ENCODE peak calls at places on chromosomes 11 and 22, in five cellular contexts. L, B, E, S and X are unnamed samples.

GRCh38 chr11:66279092-66279797 is 1.3 kb downstream of the CNIH2 start:
- DNase-seq in L (no peak), E (no peak), S (peak; percentile 63), B (no peak), X (no peak)

GRCh38 chr11:12531681-12532080 is 142.5 kb upstream of the TEAD1 start:
- DNase-seq in S (no peak), B (no peak), E (no peak), L (peak; percentile 72), X (no peak)

GRCh38 chr22:18031670-18032454 is 7.5 kb upstream of the MICAL3 start:
- DNase-seq in L (peak; percentile 97), E (no peak), B (peak; percentile 82), S (no peak), X (no peak)

GRCh38 chr11:128626913-128627665 is 39.7 kb upstream of the ETS1 start:
- DNase-seq in B (no peak), S (no peak), E (no peak), L (no peak), X (no peak)

GRCh38 chr22:30228509-30229359 is 17.8 kb downstream of the LIF start:
- DNase-seq in B (peak; percentile 30), L (no peak), S (no peak), E (no peak), X (no peak)

GRCh38 chr11:73317373-73317772 is 9.3 kb downstream of the ARHGEF17 start:
- DNase-seq in S (no peak), B (peak; percentile 67), L (no peak), E (peak; percentile 86), X (no peak)

GRCh38 chr11:65412271-65413076 is 10.1 kb upstream of the NEAT1 start:
- DNase-seq in L (no peak), B (no peak), S (no peak), E (peak; percentile 18), X (no peak)

GRCh38 chr11:2685051-2685450 is 14.7 kb downstream of the KCNQ1OT1 start:
- DNase-seq in E (no peak), S (no peak), B (no peak), L (no peak), X (no peak)

GRCh38 chr11:77080643-77081210 is 14.0 kb downstream of the CAPN5 start:
- DNase-seq in E (peak; percentile 16), B (no peak), S (no peak), L (peak; percentile 51), X (peak; percentile 4)

GRCh38 chr11:95182397-95182796 is 48.6 kb downstream of the SESN3 start:
- DNase-seq in B (no peak), L (no peak), E (no peak), S (no peak), X (no peak)

GRCh38 chr11:24637520-24637919 is 140.7 kb downstream of the LUZP2 start:
- DNase-seq in B (no peak), L (no peak), S (peak; percentile 12), E (no peak), X (no peak)

DNA sequence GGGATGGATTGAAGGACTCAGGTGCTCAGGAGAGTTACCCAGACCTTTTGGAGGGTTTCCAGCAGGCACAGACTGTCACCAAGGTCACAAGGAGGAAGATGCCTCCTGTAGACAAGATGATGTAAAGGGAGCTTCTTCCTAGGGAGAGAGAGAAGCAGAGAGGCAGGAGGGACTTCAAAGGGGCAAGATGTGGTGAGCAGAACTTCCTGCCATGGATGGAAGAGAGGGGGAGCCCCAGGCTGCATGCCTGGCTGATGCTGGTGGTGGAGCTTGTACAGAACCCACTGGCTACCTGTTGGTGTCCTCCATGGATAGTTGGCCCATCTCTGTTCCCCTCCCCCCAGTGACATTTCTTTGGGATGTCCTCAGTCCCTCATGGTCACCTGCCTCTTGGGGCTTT is 4.2 kb downstream of the HEPN1 start:
- DNase-seq in S (no peak), L (no peak), B (no peak), E (no peak), X (no peak)
- TF ChIP-seq CTCF in S (no peak), L (no peak), B (no peak), E (no peak), X (no peak)

GRCh38 chr22:25235547-25236290 is 16.3 kb downstream of the CRYBB2 start:
- DNase-seq in B (peak; percentile 84), S (peak; percentile 95), L (peak; percentile 61), E (peak; percentile 35), X (no peak)
- H3K4me3 ChIP-seq in B (no peak overlapping the region), S (no peak overlapping the region), L (no peak overlapping the region), E (no peak overlapping the region), X (no peak overlapping the region)

GRCh38 chr11:103997082-103997481 is 39.4 kb upstream of the DDI1 start:
- DNase-seq in E (no peak), L (no peak), S (no peak), B (no peak), X (no peak)
- H3K4me1 ChIP-seq in E (no peaks in the 10 kb centered on the region), L (peaks cover 17% of the 10 kb centered on the region), S (no peaks in the 10 kb centered on the region), B (no peaks in the 10 kb centered on the region), X (no peaks in the 10 kb centered on the region)

DNA sequence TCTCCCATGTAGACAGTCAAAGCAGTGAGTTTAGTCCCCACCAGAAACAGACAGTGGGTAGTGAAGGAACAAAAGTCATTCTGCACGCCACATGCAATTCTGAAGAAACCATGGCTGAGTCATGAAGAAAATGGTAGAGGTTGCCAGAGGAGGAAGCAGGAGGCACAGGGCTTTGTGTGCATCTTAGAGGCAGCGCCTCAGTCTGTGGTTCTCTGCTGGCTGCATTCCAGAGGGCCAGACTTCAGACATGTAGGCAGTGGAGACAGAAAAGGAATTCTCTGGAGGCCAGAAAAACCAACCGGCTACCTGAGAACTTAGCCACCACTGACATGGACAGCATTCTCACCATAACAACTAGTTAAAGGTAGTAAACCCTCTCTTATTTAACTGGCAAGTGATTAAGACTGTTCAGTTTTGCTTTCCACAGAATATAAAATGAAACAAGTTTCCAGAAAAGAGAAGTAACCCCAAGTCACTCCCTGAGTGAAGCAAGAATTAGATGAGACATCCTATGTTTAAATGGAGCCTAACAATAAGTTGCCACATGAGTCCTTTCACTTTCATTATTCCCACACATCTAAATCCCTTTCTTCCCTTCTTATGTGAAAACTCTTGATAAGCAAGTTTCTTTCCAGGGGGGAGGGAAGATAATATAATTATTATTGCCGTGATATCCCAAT is 556.1 kb downstream of the SOX6 start:
- DNase-seq in E (peak; percentile 70), B (peak; percentile 35), S (no peak), L (peak; percentile 86), X (peak; percentile 14)
- TF ChIP-seq CTCF in E (no peak), B (no peak), S (no peak), L (no peak), X (no peak)

GRCh38 chr11:125084761-125085231 is 21.7 kb downstream of the SLC37A2 start:
- DNase-seq in E (no peak), B (no peak), S (no peak), L (no peak), X (no peak)
- H3K4me3 ChIP-seq in E (no peak overlapping the region), B (no peak overlapping the region), S (no peak overlapping the region), L (no peak overlapping the region), X (no peak overlapping the region)

GRCh38 chr11:67609316-67609715 is 2.6 kb downstream of the NDUFV1 start:
- DNase-seq in S (no peak), B (no peak), E (no peak), L (no peak), X (no peak)

GRCh38 chr11:67608486-67608885 is 1.8 kb downstream of the NDUFV1 start:
- DNase-seq in E (no peak), L (no peak), B (no peak), S (no peak), X (no peak)

GRCh38 chr11:67611165-67611564 is 4.4 kb downstream of the NDUFV1 start:
- DNase-seq in E (no peak), B (no peak), S (no peak), L (no peak), X (no peak)

GRCh38 chr11:67611704-67612587 is 5.2 kb downstream of the NDUFV1 start:
- DNase-seq in E (no peak), S (no peak), B (no peak), L (no peak), X (no peak)

GRCh38 chr11:67610302-67610868 is 3.6 kb downstream of the NDUFV1 start:
- DNase-seq in L (no peak), B (no peak), E (no peak), S (no peak), X (no peak)
- H3K4me1 ChIP-seq in L (peaks cover 6% of the 10 kb centered on the region), B (peaks cover 9% of the 10 kb centered on the region), E (peaks cover 31% of the 10 kb centered on the region), S (peaks cover 19% of the 10 kb centered on the region), X (no peaks in the 10 kb centered on the region)

GRCh38 chr11:22194907-22195306 is 2.0 kb downstream of the ANO5 start:
- DNase-seq in B (peak; percentile 3), L (no peak), E (no peak), S (no peak), X (no peak)
- TF ChIP-seq CTCF in B (no peak), L (no peak), E (no peak), S (no peak), X (no peak)

GRCh38 chr11:119355091-119355843 is 8.8 kb upstream of the MFRP start:
- DNase-seq in L (no peak), B (no peak), E (no peak), S (no peak), X (no peak)

GRCh38 chr11:119357069-119357468 is 10.6 kb upstream of the MFRP start:
- DNase-seq in S (no peak), E (no peak), L (no peak), B (no peak), X (no peak)

GRCh38 chr11:119352857-119353260 is 6.4 kb upstream of the MFRP start:
- DNase-seq in S (peak; percentile 34), E (no peak), B (no peak), L (no peak), X (no peak)

GRCh38 chr11:119359365-119360229 is 13.1 kb upstream of the MFRP start:
- DNase-seq in S (no peak), E (no peak), L (no peak), B (no peak), X (no peak)

DNA sequence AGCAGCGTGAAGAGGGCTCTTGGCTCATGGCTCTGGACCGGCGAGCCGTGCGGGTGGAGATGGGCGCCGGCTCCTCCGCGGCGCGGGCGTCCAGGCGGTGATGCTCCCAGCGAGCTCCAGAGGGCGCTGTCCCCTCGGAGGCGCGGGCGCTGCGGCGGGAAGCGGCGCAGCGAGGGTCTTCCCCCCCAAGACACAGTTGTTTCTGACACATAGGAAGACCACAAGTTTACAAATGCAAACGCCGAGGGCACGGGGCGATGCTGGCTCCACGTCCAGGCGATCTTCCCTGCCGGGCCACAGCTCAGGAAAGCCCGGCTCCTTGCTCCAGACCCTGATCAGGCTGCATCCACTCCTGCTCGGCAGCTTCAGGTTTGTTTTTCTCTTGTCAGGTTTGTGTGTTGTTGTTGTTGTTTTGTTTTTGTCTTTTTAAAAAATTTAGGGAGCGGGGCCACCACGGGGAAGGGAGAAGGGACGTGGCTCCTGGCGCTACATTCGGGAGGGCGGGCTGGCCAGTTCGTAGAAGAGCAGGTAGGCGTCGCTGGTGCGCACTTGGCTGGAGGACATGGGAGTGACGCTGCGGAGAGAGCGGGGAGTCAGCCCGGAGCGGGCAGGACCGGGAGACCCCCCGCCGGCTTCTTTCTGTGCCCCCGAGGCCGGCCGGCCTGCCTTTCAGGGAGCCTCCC is 10.0 kb upstream of the MFRP start:
- DNase-seq in B (peak; percentile 93), L (peak; percentile 66), E (peak; percentile 80), S (peak; percentile 97), X (peak; percentile 80)
- H3K4me3 ChIP-seq in B (peak overlapping the region; percentile 64), L (peak overlapping the region; percentile 46), E (peak overlapping the region; percentile 42), S (peak overlapping the region; percentile 96), X (peak overlapping the region; percentile 38)